ENCODE peak calls at places on chromosome 7, in nine cellular contexts. One of them, this sample, is unnamed.

GRCh38 chr7:27184342-27185012 is 555 bp downstream of the HOXA11 start:
- DNase-seq in AG08396: peak
- DNase-seq in germinal center: no peak
- DNase-seq in retinal pigment epithelial cell: no peak
- DNase-seq in ecto neural progenitor cell: no peak
- DNase-seq in NCI-H187: no peak
- DNase-seq in stimulated activated CD8-positive, alpha-beta memory T cell treated with anti-CD3 and anti-CD28 coated beads, Interleukin-15, amount 100 ng/mL, for 4 hours: no peak
- DNase-seq in activated CD4-positive, CD25-positive, alpha-beta regulatory T cell treated with anti-CD3 and anti-CD28 coated beads, Interleukin-2, amount 50 U/mL, for 16 hours: no peak
- DNase-seq in Daoy: peak
- DNase-seq in this sample: no peak

GRCh38 chr7:4871056-4871680 is 9.3 kb upstream of the PAPOLB start:
- DNase-seq in AG08396: no peak
- DNase-seq in germinal center: no peak
- DNase-seq in retinal pigment epithelial cell: no peak
- DNase-seq in ecto neural progenitor cell: no peak
- DNase-seq in NCI-H187: no peak
- DNase-seq in stimulated activated CD8-positive, alpha-beta memory T cell treated with anti-CD3 and anti-CD28 coated beads, Interleukin-15, amount 100 ng/mL, for 4 hours: no peak
- DNase-seq in activated CD4-positive, CD25-positive, alpha-beta regulatory T cell treated with anti-CD3 and anti-CD28 coated beads, Interleukin-2, amount 50 U/mL, for 16 hours: no peak
- DNase-seq in Daoy: peak
- DNase-seq in this sample: peak

GRCh38 chr7:27143022-27143949 is at the start of gene HOXA5:
- DNase-seq in AG08396: peak
- DNase-seq in germinal center: no peak
- DNase-seq in retinal pigment epithelial cell: no peak
- DNase-seq in ecto neural progenitor cell: peak
- DNase-seq in NCI-H187: no peak
- DNase-seq in stimulated activated CD8-positive, alpha-beta memory T cell treated with anti-CD3 and anti-CD28 coated beads, Interleukin-15, amount 100 ng/mL, for 4 hours: no peak
- DNase-seq in activated CD4-positive, CD25-positive, alpha-beta regulatory T cell treated with anti-CD3 and anti-CD28 coated beads, Interleukin-2, amount 50 U/mL, for 16 hours: no peak
- DNase-seq in Daoy: peak
- DNase-seq in this sample: no peak

GRCh38 chr7:133434246-133434865 is 181.5 kb downstream of the EXOC4 start:
- DNase-seq in AG08396: peak
- DNase-seq in germinal center: no peak
- DNase-seq in retinal pigment epithelial cell: no peak
- DNase-seq in ecto neural progenitor cell: no peak
- DNase-seq in NCI-H187: no peak
- DNase-seq in stimulated activated CD8-positive, alpha-beta memory T cell treated with anti-CD3 and anti-CD28 coated beads, Interleukin-15, amount 100 ng/mL, for 4 hours: no peak
- DNase-seq in activated CD4-positive, CD25-positive, alpha-beta regulatory T cell treated with anti-CD3 and anti-CD28 coated beads, Interleukin-2, amount 50 U/mL, for 16 hours: no peak
- DNase-seq in Daoy: peak
- DNase-seq in this sample: no peak

GRCh38 chr7:135480966-135481599 is 28.8 kb downstream of the CNOT4 start:
- DNase-seq in AG08396: no peak
- DNase-seq in germinal center: no peak
- DNase-seq in retinal pigment epithelial cell: no peak
- DNase-seq in ecto neural progenitor cell: no peak
- DNase-seq in NCI-H187: no peak
- DNase-seq in stimulated activated CD8-positive, alpha-beta memory T cell treated with anti-CD3 and anti-CD28 coated beads, Interleukin-15, amount 100 ng/mL, for 4 hours: no peak
- DNase-seq in activated CD4-positive, CD25-positive, alpha-beta regulatory T cell treated with anti-CD3 and anti-CD28 coated beads, Interleukin-2, amount 50 U/mL, for 16 hours: no peak
- DNase-seq in Daoy: no peak
- DNase-seq in this sample: no peak

GRCh38 chr7:29969706-29970105 is 19.9 kb downstream of the SCRN1 start:
- DNase-seq in AG08396: no peak
- DNase-seq in germinal center: no peak
- DNase-seq in retinal pigment epithelial cell: no peak
- DNase-seq in ecto neural progenitor cell: no peak
- DNase-seq in NCI-H187: no peak
- DNase-seq in stimulated activated CD8-positive, alpha-beta memory T cell treated with anti-CD3 and anti-CD28 coated beads, Interleukin-15, amount 100 ng/mL, for 4 hours: no peak
- DNase-seq in activated CD4-positive, CD25-positive, alpha-beta regulatory T cell treated with anti-CD3 and anti-CD28 coated beads, Interleukin-2, amount 50 U/mL, for 16 hours: no peak
- DNase-seq in Daoy: no peak
- DNase-seq in this sample: no peak

GRCh38 chr7:55272328-55272727 is 92.8 kb upstream of the LANCL2 start:
- DNase-seq in AG08396: no peak
- DNase-seq in germinal center: no peak
- DNase-seq in retinal pigment epithelial cell: no peak
- DNase-seq in ecto neural progenitor cell: no peak
- DNase-seq in NCI-H187: no peak
- DNase-seq in stimulated activated CD8-positive, alpha-beta memory T cell treated with anti-CD3 and anti-CD28 coated beads, Interleukin-15, amount 100 ng/mL, for 4 hours: no peak
- DNase-seq in activated CD4-positive, CD25-positive, alpha-beta regulatory T cell treated with anti-CD3 and anti-CD28 coated beads, Interleukin-2, amount 50 U/mL, for 16 hours: no peak
- DNase-seq in Daoy: no peak
- DNase-seq in this sample: no peak

GRCh38 chr7:134514663-134515062 is 12.7 kb upstream of the AKR1B10 start:
- DNase-seq in AG08396: peak
- DNase-seq in germinal center: peak
- DNase-seq in retinal pigment epithelial cell: no peak
- DNase-seq in ecto neural progenitor cell: no peak
- DNase-seq in NCI-H187: peak
- DNase-seq in stimulated activated CD8-positive, alpha-beta memory T cell treated with anti-CD3 and anti-CD28 coated beads, Interleukin-15, amount 100 ng/mL, for 4 hours: no peak
- DNase-seq in activated CD4-positive, CD25-positive, alpha-beta regulatory T cell treated with anti-CD3 and anti-CD28 coated beads, Interleukin-2, amount 50 U/mL, for 16 hours: no peak
- DNase-seq in Daoy: peak
- DNase-seq in this sample: peak

GRCh38 chr7:130274983-130275649 is 8.5 kb downstream of the CPA2 start:
- DNase-seq in AG08396: no peak
- DNase-seq in germinal center: no peak
- DNase-seq in retinal pigment epithelial cell: no peak
- DNase-seq in ecto neural progenitor cell: peak
- DNase-seq in NCI-H187: peak
- DNase-seq in stimulated activated CD8-positive, alpha-beta memory T cell treated with anti-CD3 and anti-CD28 coated beads, Interleukin-15, amount 100 ng/mL, for 4 hours: no peak
- DNase-seq in activated CD4-positive, CD25-positive, alpha-beta regulatory T cell treated with anti-CD3 and anti-CD28 coated beads, Interleukin-2, amount 50 U/mL, for 16 hours: no peak
- DNase-seq in Daoy: no peak
- DNase-seq in this sample: no peak

GRCh38 chr7:66224171-66224773 is 19.1 kb downstream of the TPST1 start:
- DNase-seq in AG08396: no peak
- DNase-seq in germinal center: no peak
- DNase-seq in retinal pigment epithelial cell: no peak
- DNase-seq in ecto neural progenitor cell: no peak
- DNase-seq in NCI-H187: no peak
- DNase-seq in stimulated activated CD8-positive, alpha-beta memory T cell treated with anti-CD3 and anti-CD28 coated beads, Interleukin-15, amount 100 ng/mL, for 4 hours: no peak
- DNase-seq in activated CD4-positive, CD25-positive, alpha-beta regulatory T cell treated with anti-CD3 and anti-CD28 coated beads, Interleukin-2, amount 50 U/mL, for 16 hours: no peak
- DNase-seq in Daoy: no peak
- DNase-seq in this sample: no peak

GRCh38 chr7:104656467-104656866 is 328.1 kb downstream of the LHFPL3 start:
- DNase-seq in AG08396: no peak
- DNase-seq in germinal center: no peak
- DNase-seq in retinal pigment epithelial cell: no peak
- DNase-seq in ecto neural progenitor cell: no peak
- DNase-seq in NCI-H187: no peak
- DNase-seq in stimulated activated CD8-positive, alpha-beta memory T cell treated with anti-CD3 and anti-CD28 coated beads, Interleukin-15, amount 100 ng/mL, for 4 hours: no peak
- DNase-seq in activated CD4-positive, CD25-positive, alpha-beta regulatory T cell treated with anti-CD3 and anti-CD28 coated beads, Interleukin-2, amount 50 U/mL, for 16 hours: no peak
- DNase-seq in Daoy: no peak
- DNase-seq in this sample: no peak

GRCh38 chr7:140672382-140673062 is at the start of gene ADCK2:
- DNase-seq in AG08396: peak
- DNase-seq in germinal center: peak
- DNase-seq in retinal pigment epithelial cell: no peak
- DNase-seq in ecto neural progenitor cell: peak
- DNase-seq in NCI-H187: peak
- DNase-seq in stimulated activated CD8-positive, alpha-beta memory T cell treated with anti-CD3 and anti-CD28 coated beads, Interleukin-15, amount 100 ng/mL, for 4 hours: peak
- DNase-seq in activated CD4-positive, CD25-positive, alpha-beta regulatory T cell treated with anti-CD3 and anti-CD28 coated beads, Interleukin-2, amount 50 U/mL, for 16 hours: no peak
- DNase-seq in Daoy: peak
- DNase-seq in this sample: no peak

GRCh38 chr7:29254663-29255062 is 60.1 kb downstream of the CHN2 start:
- DNase-seq in AG08396: no peak
- DNase-seq in germinal center: no peak
- DNase-seq in retinal pigment epithelial cell: no peak
- DNase-seq in ecto neural progenitor cell: no peak
- DNase-seq in NCI-H187: no peak
- DNase-seq in stimulated activated CD8-positive, alpha-beta memory T cell treated with anti-CD3 and anti-CD28 coated beads, Interleukin-15, amount 100 ng/mL, for 4 hours: no peak
- DNase-seq in activated CD4-positive, CD25-positive, alpha-beta regulatory T cell treated with anti-CD3 and anti-CD28 coated beads, Interleukin-2, amount 50 U/mL, for 16 hours: no peak
- DNase-seq in Daoy: no peak
- DNase-seq in this sample: no peak

GRCh38 chr7:129801882-129802281 is 150.9 kb downstream of the UBE2H start:
- DNase-seq in AG08396: peak
- DNase-seq in germinal center: no peak
- DNase-seq in retinal pigment epithelial cell: no peak
- DNase-seq in ecto neural progenitor cell: no peak
- DNase-seq in NCI-H187: peak
- DNase-seq in stimulated activated CD8-positive, alpha-beta memory T cell treated with anti-CD3 and anti-CD28 coated beads, Interleukin-15, amount 100 ng/mL, for 4 hours: no peak
- DNase-seq in activated CD4-positive, CD25-positive, alpha-beta regulatory T cell treated with anti-CD3 and anti-CD28 coated beads, Interleukin-2, amount 50 U/mL, for 16 hours: no peak
- DNase-seq in Daoy: no peak
- DNase-seq in this sample: no peak

GRCh38 chr7:99729501-99730261 is 5.3 kb downstream of the CYP3A7 start:
- DNase-seq in AG08396: no peak
- DNase-seq in germinal center: no peak
- DNase-seq in retinal pigment epithelial cell: no peak
- DNase-seq in ecto neural progenitor cell: no peak
- DNase-seq in NCI-H187: no peak
- DNase-seq in stimulated activated CD8-positive, alpha-beta memory T cell treated with anti-CD3 and anti-CD28 coated beads, Interleukin-15, amount 100 ng/mL, for 4 hours: no peak
- DNase-seq in activated CD4-positive, CD25-positive, alpha-beta regulatory T cell treated with anti-CD3 and anti-CD28 coated beads, Interleukin-2, amount 50 U/mL, for 16 hours: no peak
- DNase-seq in Daoy: no peak
- DNase-seq in this sample: no peak

GRCh38 chr7:6376820-6377219 is 70.9 kb downstream of the DAGLB start:
- DNase-seq in AG08396: no peak
- DNase-seq in germinal center: no peak
- DNase-seq in retinal pigment epithelial cell: no peak
- DNase-seq in ecto neural progenitor cell: no peak
- DNase-seq in NCI-H187: no peak
- DNase-seq in stimulated activated CD8-positive, alpha-beta memory T cell treated with anti-CD3 and anti-CD28 coated beads, Interleukin-15, amount 100 ng/mL, for 4 hours: no peak
- DNase-seq in activated CD4-positive, CD25-positive, alpha-beta regulatory T cell treated with anti-CD3 and anti-CD28 coated beads, Interleukin-2, amount 50 U/mL, for 16 hours: no peak
- DNase-seq in Daoy: no peak
- DNase-seq in this sample: no peak

GRCh38 chr7:93574646-93575554 is at the start of gene CALCR:
- DNase-seq in AG08396: peak
- DNase-seq in germinal center: no peak
- DNase-seq in retinal pigment epithelial cell: no peak
- DNase-seq in ecto neural progenitor cell: peak
- DNase-seq in NCI-H187: no peak
- DNase-seq in stimulated activated CD8-positive, alpha-beta memory T cell treated with anti-CD3 and anti-CD28 coated beads, Interleukin-15, amount 100 ng/mL, for 4 hours: no peak
- DNase-seq in activated CD4-positive, CD25-positive, alpha-beta regulatory T cell treated with anti-CD3 and anti-CD28 coated beads, Interleukin-2, amount 50 U/mL, for 16 hours: no peak
- DNase-seq in Daoy: peak
- DNase-seq in this sample: no peak

GRCh38 chr7:135661311-135662122 is 797 bp upstream of the STMP1 start:
- DNase-seq in AG08396: no peak
- DNase-seq in germinal center: no peak
- DNase-seq in retinal pigment epithelial cell: no peak
- DNase-seq in ecto neural progenitor cell: no peak
- DNase-seq in NCI-H187: no peak
- DNase-seq in stimulated activated CD8-positive, alpha-beta memory T cell treated with anti-CD3 and anti-CD28 coated beads, Interleukin-15, amount 100 ng/mL, for 4 hours: no peak
- DNase-seq in activated CD4-positive, CD25-positive, alpha-beta regulatory T cell treated with anti-CD3 and anti-CD28 coated beads, Interleukin-2, amount 50 U/mL, for 16 hours: no peak
- DNase-seq in Daoy: no peak
- DNase-seq in this sample: no peak

GRCh38 chr7:44637788-44638594 is 31.6 kb downstream of the OGDH start:
- DNase-seq in AG08396: peak
- DNase-seq in germinal center: peak
- DNase-seq in retinal pigment epithelial cell: peak
- DNase-seq in ecto neural progenitor cell: no peak
- DNase-seq in NCI-H187: no peak
- DNase-seq in stimulated activated CD8-positive, alpha-beta memory T cell treated with anti-CD3 and anti-CD28 coated beads, Interleukin-15, amount 100 ng/mL, for 4 hours: peak
- DNase-seq in activated CD4-positive, CD25-positive, alpha-beta regulatory T cell treated with anti-CD3 and anti-CD28 coated beads, Interleukin-2, amount 50 U/mL, for 16 hours: peak
- DNase-seq in Daoy: peak
- DNase-seq in this sample: peak

GRCh38 chr7:38232475-38233366 is 40.7 kb downstream of the TARP start:
- DNase-seq in AG08396: no peak
- DNase-seq in germinal center: no peak
- DNase-seq in retinal pigment epithelial cell: no peak
- DNase-seq in ecto neural progenitor cell: no peak
- DNase-seq in NCI-H187: no peak
- DNase-seq in stimulated activated CD8-positive, alpha-beta memory T cell treated with anti-CD3 and anti-CD28 coated beads, Interleukin-15, amount 100 ng/mL, for 4 hours: peak
- DNase-seq in activated CD4-positive, CD25-positive, alpha-beta regulatory T cell treated with anti-CD3 and anti-CD28 coated beads, Interleukin-2, amount 50 U/mL, for 16 hours: peak
- DNase-seq in Daoy: peak
- DNase-seq in this sample: peak

This sample was measured in brain microvascular endothelial cell.